ENCODE peak calls at places on chromosomes 16 and 17, in five cellular contexts. W is body of pancreas; R is pancreas; K is tibial nerve; N is CD8-positive, alpha-beta memory T cell. M is an unnamed sample. For H3K4me1 and H3K9me3, the result is how much of the 10 kb centered on the place peaks cover.

GRCh38 chr16:75231570-75231969 is 12.8 kb downstream of the CTRB1 start:
- DNase-seq in W (no peak), R (no peak), K (no peak), N (no peak), M (no peak)

GRCh38 chr17:6700948-6701307 is 12.2 kb downstream of the SLC13A5 start:
- DNase-seq in W (no peak), R (no peak), K (no peak), N (no peak), M (no peak)

GRCh38 chr17:78494961-78495330 is 82.2 kb downstream of the DNAH17 start:
- DNase-seq in W (no peak), R (no peak), K (no peak), N (no peak), M (no peak)

GRCh38 chr16:52568495-52568894 is 21.6 kb upstream of the TOX3 start:
- DNase-seq in W (no peak), R (no peak), K (no peak), N (no peak), M (no peak)

GRCh38 chr16:56939801-56940200 is 7.9 kb downstream of the HERPUD1 start:
- DNase-seq in W (no peak), R (no peak), K (no peak), N (peak), M (no peak)

GRCh38 chr16:88815901-88816589 is 4.3 kb upstream of the APRT start:
- DNase-seq in W (peak), R (peak), K (no peak), N (peak), M (no peak)

GRCh38 chr16:74501484-74502479 is 80.5 kb upstream of the CLEC18B start:
- DNase-seq in W (no peak), R (no peak), K (no peak), N (no peak), M (no peak)

GRCh38 chr17:43778337-43779144 is at the start of gene DUSP3:
- DNase-seq in W (peak), R (peak), K (peak), N (peak), M (peak)

GRCh38 chr17:7479139-7479388 is 367 bp downstream of the ZBTB4 start:
- DNase-seq in W (no peak), R (no peak), K (no peak), N (no peak), M (no peak)

GRCh38 chr16:87954361-87954760 is 3.1 kb downstream of the BANP start:
- DNase-seq in W (peak), R (peak), K (no peak), N (no peak), M (no peak)

GRCh38 chr17:49691086-49691676 is 13.3 kb upstream of the SPOP start:
- DNase-seq in W (no peak), R (no peak), K (no peak), N (no peak), M (no peak)

GRCh38 chr17:65092262-65092661 is 35.7 kb upstream of the GNA13 start:
- DNase-seq in W (no peak), R (no peak), K (no peak), N (no peak), M (no peak)

GRCh38 chr17:63138713-63139112 is 172.7 kb downstream of the TANC2 start:
- DNase-seq in W (no peak), R (no peak), K (no peak), N (no peak), M (no peak)

GRCh38 chr17:586920-587319 is 127.7 kb downstream of the VPS53 start:
- DNase-seq in W (no peak), R (no peak), K (no peak), N (no peak), M (no peak)

GRCh38 chr16:56851671-56852400 is 13.2 kb upstream of the SLC12A3 start:
- DNase-seq in W (no peak), R (no peak), K (no peak), N (no peak), M (no peak)

GRCh38 chr17:3535253-3535995 is 22.2 kb downstream of the TRPV3 start:
- DNase-seq in W (peak), R (peak), K (no peak), N (peak), M (no peak)

GRCh38 chr17:67833946-67834631 is 8.8 kb downstream of the BPTF start:
- DNase-seq in W (no peak), R (no peak), K (no peak), N (no peak), M (no peak)

GRCh38 chr16:81599034-81599744 is 154.6 kb downstream of the CMIP start:
- DNase-seq in W (peak), R (no peak), K (no peak), N (no peak), M (no peak)

GRCh38 chr17:49849711-49850610 is 2.1 kb upstream of the TAC4 start:
- DNase-seq in W (no peak), R (no peak), K (no peak), N (no peak), M (no peak)

GRCh38 chr16:86396918-86397317 is 113.4 kb upstream of the FOXF1 start:
- DNase-seq in W (no peak), R (no peak), K (no peak), N (no peak), M (no peak)

GRCh38 chr16:75251280-75252048 is at the start of gene BCAR1:
- DNase-seq in W (peak), R (peak), K (peak), N (no peak), M (no peak)

GRCh38 chr17:76772842-76773521 is 35.1 kb downstream of the MFSD11 start:
- DNase-seq in W (no peak), R (no peak), K (no peak), N (peak), M (no peak)

GRCh38 chr16:27436065-27436464 is 34.1 kb downstream of the IL21R start:
- DNase-seq in W (no peak), R (no peak), K (no peak), N (no peak), M (no peak)

GRCh38 chr17:47775181-47775580 is 42.1 kb downstream of the TBX21 start:
- DNase-seq in W (no peak), R (no peak), K (no peak), N (no peak), M (no peak)

GRCh38 chr16:16938980-16939379 is 531.8 kb downstream of the XYLT1 start:
- DNase-seq in W (no peak), R (no peak), K (no peak), N (no peak), M (no peak)

GRCh38 chr17:58703137-58703846 is 10.9 kb downstream of the RAD51C start:
- DNase-seq in W (no peak), R (no peak), K (no peak), N (no peak), M (no peak)

GRCh38 chr16:8713635-8714097 is 39.2 kb downstream of the ABAT start:
- DNase-seq in W (no peak), R (no peak), K (no peak), N (no peak), M (no peak)

GRCh38 chr17:8991514-8992285 is 26.2 kb upstream of the PIK3R5 start:
- DNase-seq in W (peak), R (no peak), K (peak), N (peak), M (no peak)

DNA sequence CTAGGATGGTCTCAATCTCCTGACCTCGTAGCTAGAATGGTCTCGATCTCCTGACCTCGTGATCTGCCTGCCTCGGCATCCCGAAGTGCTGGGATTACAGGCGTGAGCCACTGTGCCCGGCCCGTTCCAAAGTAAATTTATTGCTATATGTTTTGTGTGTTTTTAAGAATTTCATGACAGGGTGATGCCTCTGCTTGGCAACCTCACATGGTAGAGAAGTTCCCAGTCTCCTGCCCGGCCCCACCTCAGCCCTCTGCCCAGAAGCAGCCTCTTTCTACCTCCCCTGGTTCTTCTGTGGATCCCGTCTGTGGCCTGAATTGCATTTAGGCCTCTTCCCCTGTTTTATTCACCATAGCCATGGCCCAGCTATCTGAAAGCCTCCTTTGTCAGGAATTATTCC is 55.0 kb downstream of the B9D1 start:
- DNase-seq in W (no peak), R (no peak), K (no peak), N (no peak), M (no peak)
- H3K4me1 ChIP-seq in W (under half), R (under half), K (half or more), N (under half), M (half or more)

GRCh38 chr16:35142809-35143192 is 1683.4 kb downstream of the TP53TG3F start:
- DNase-seq in W (no peak), R (no peak), K (no peak), N (no peak), M (no peak)
- H3K9me3 ChIP-seq in W (under half), R (under half), K (under half), N (under half), M (under half)

DNA sequence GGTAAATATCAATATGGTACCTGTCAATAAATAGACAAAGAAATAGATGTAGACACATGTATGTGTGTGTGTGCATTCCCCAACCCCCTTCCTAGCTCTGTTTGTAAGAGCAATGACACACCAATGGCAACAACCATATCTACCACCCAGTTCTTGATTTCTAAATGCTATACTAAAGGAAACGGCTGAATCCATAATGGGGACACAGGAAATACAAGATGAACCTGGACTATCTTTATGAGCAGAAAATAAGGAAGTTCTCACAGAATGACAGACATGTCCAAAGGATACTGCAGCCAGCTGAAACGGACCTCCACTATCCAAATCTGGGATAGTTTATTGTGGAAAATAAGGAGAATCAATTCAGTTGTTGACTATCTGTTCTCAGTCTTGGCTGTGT is 75.3 kb downstream of the MYO1D start:
- DNase-seq in W (no peak), R (no peak), K (no peak), N (no peak), M (no peak)
- H3K4me1 ChIP-seq in W (under half), R (under half), K (under half), N (under half), M (under half)

DNA sequence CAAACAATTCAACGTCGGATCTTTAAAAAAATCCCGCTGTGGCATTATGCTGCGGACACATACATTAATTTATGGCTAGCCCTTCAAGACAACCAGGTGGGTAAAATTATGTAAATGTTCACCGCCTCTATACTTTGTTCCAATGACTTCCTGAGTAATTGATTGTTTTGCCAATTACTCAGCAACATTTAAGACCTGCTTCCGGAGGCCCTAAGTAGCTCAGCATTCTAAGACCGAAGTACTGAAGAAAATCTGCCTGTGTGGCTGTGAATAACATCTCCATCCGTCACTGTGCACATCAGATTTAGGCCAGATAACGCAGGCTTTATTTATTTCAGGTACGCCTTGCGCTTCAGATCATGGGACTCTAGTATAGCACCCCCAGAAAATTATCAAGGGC is 23.3 kb downstream of the QPRT start:
- DNase-seq in W (no peak), R (no peak), K (no peak), N (peak), M (no peak)
- H3K9me3 ChIP-seq in W (under half), R (under half), K (under half), N (under half), M (under half)

GRCh38 chr16:67966549-67967182 is 1.8 kb downstream of the SLC12A4 start:
- DNase-seq in W (no peak), R (peak), K (no peak), N (no peak), M (no peak)
- H3K4me1 ChIP-seq in W (under half), R (under half), K (half or more), N (under half), M (under half)

DNA sequence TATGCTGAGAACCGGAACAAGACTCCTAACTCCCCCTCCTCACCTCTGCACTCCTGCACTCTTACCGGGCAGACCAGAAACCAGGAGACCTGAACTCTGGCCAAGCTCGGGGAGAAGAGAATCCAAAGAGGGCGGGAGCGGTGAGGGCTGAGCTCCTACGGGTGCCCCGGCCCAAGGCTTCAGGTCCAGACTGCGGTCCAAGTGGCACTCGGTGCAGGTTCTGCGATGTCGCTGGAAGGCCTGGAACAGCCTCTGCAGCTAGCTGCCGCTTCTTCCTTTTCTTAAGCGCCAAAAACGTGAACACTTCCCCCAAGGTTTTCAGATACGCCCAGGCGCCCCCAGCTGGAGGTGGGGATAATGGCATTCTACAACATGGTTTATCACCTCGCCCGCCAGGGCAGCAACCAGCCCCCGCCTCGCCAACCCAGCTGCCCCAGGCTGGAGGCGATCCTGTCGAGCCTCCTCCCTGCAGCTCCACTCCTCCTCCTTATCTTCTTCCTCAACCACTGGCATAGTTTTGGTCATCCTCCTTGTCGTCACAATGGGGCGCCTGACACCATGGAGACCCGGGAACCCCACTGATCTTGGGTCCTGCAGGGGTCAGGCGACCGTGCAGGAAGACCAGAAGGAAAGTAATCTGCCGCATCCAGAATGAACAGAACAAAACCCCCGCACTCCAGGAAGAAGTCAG is 1735.9 kb downstream of the TP53TG3F start:
- DNase-seq in W (no peak), R (peak), K (no peak), N (no peak), M (no peak)
- H3K9me3 ChIP-seq in W (under half), R (under half), K (under half), N (under half), M (under half)

GRCh38 chr17:46115687-46116086 is 77.5 kb downstream of the KANSL1 start:
- DNase-seq in W (no peak), R (no peak), K (no peak), N (no peak), M (no peak)

GRCh38 chr17:46120078-46120477 is 73.2 kb downstream of the KANSL1 start:
- DNase-seq in W (no peak), R (no peak), K (no peak), N (no peak), M (no peak)

GRCh38 chr17:46117850-46118696 is 75.2 kb downstream of the KANSL1 start:
- DNase-seq in W (peak), R (no peak), K (no peak), N (no peak), M (no peak)

GRCh38 chr17:46118969-46119368 is 74.3 kb downstream of the KANSL1 start:
- DNase-seq in W (no peak), R (no peak), K (no peak), N (no peak), M (no peak)

DNA sequence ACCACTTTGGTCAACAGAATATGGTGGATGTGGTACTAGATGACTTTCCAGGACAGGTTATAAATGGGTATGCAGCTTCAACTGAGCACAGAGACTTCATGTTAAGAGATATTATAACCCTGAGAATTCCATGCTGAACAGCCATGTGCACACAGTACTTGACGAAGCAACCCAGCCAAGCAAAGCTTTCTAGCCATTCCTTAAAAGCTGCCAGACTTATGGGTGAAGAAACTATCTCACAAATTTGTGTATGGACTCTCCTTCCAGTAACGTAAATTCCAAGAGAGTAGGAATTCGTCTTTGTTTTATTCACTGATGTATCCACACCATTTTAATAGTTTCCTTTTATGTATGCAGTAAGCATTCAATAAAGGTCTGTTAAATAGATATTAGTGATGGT is 76.1 kb downstream of the KANSL1 start:
- DNase-seq in W (no peak), R (no peak), K (no peak), N (no peak), M (no peak)
- H3K4me1 ChIP-seq in W (half or more), R (half or more), K (half or more), N (half or more), M (under half)

GRCh38 chr16:35339337-35339736 is 1879.9 kb downstream of the TP53TG3F start:
- DNase-seq in W (no peak), R (no peak), K (no peak), N (no peak), M (no peak)
- H3K9me3 ChIP-seq in W (under half), R (under half), K (under half), N (under half), M (under half)

GRCh38 chr16:19116711-19117449 is 3.1 kb downstream of the ITPRIPL2 start:
- DNase-seq in W (no peak), R (no peak), K (no peak), N (no peak), M (no peak)

GRCh38 chr16:19110537-19111391 is 3.0 kb upstream of the ITPRIPL2 start:
- DNase-seq in W (peak), R (no peak), K (no peak), N (no peak), M (no peak)

GRCh38 chr16:19113577-19114358 is at the start of gene ITPRIPL2:
- DNase-seq in W (peak), R (peak), K (peak), N (no peak), M (no peak)

GRCh38 chr16:19115148-19116021 is 1.6 kb downstream of the ITPRIPL2 start:
- DNase-seq in W (no peak), R (peak), K (no peak), N (no peak), M (no peak)

DNA sequence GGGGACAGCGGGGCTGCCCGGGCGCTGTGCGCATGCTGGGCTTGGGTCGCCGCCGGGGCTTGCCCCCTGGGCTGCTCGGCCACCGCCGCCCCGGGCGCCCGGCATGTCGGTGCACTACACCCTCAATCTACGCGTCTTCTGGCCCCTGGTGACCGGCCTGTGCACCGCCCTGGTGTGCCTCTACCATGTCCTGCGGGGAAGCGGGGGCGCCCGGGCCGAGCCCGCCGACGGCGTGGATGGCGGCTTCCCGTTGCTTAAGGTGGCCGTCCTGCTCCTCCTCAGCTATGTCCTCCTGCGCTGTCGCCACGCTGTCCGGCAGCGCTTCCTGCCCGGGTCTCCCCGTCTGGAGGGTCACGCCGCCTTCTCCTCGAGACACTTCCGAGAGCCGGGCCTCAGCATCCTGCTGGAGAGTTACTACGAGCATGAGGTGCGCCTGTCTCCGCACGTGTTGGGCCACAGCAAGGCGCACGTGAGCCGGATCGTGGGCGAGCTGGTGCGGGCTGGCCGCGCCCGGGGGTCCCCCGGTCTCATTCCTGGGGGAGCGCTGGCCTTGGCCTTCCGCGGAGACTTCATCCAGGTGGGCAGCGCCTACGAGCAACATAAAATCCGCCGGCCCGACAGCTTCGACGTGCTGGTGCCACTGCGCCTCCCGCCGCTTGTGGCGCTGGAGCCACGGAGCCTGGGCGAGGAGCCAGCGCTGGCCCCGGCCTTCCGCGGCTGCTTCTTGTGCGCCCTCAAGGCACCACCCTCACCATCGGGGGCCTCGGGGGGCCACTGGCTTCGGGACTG is 789 bp downstream of the ITPRIPL2 start:
- DNase-seq in W (peak), R (peak), K (peak), N (no peak), M (no peak)
- H3K4me1 ChIP-seq in W (half or more), R (under half), K (half or more), N (under half), M (half or more)